ENCODE peak calls at places on chromosome 3, in six cellular contexts. K, E, U, T, M and L are unnamed samples.

GRCh38 chr3:152388631-152389030 is 119.9 kb downstream of the MBNL1 start:
- DNase-seq in E (no peak), M (no peak), T (peak; percentile 77), K (no peak), U (no peak), L (peak; percentile 86)

GRCh38 chr3:25107918-25108617 is 320.0 kb upstream of the RARB start:
- DNase-seq in K (no peak), E (no peak), M (no peak), T (peak; percentile 82), U (no peak), L (peak; percentile 56)

GRCh38 chr3:148556664-148557063 is 141.0 kb upstream of the AGTR1 start:
- DNase-seq in E (no peak), K (no peak), M (no peak), T (no peak), U (no peak), L (no peak)

GRCh38 chr3:139888561-139889140 is 46.3 kb upstream of the CLSTN2 start:
- DNase-seq in U (no peak), M (no peak), E (no peak), K (no peak), T (no peak), L (no peak)

GRCh38 chr3:126393563-126393962 is 1.1 kb upstream of the CFAP100 start:
- DNase-seq in U (no peak), M (no peak), K (no peak), T (no peak), E (no peak), L (no peak)

GRCh38 chr3:157494581-157495281 is 8.5 kb downstream of the VEPH1 start:
- DNase-seq in E (no peak), U (no peak), M (no peak), K (peak; percentile 17), T (no peak), L (peak; percentile 6)

GRCh38 chr3:133016838-133017309 is 21.3 kb upstream of the TMEM108 start:
- DNase-seq in K (no peak), M (no peak), U (no peak), E (no peak), T (no peak), L (no peak)

GRCh38 chr3:24502690-24503089 is 8.0 kb upstream of the THRB start:
- DNase-seq in T (peak; percentile 80), E (no peak), K (peak; percentile 56), U (no peak), M (no peak), L (peak; percentile 67)

GRCh38 chr3:11582123-11582968 is 61.4 kb downstream of the VGLL4 start:
- DNase-seq in T (peak; percentile 63), E (peak; percentile 59), U (no peak), K (peak; percentile 91), M (peak; percentile 15), L (peak; percentile 61)

GRCh38 chr3:53719796-53720195 is 126.4 kb downstream of the CHDH start:
- DNase-seq in U (no peak), T (no peak), M (no peak), E (no peak), K (no peak), L (no peak)

GRCh38 chr3:34212671-34213070 is 414.2 kb downstream of the PDCD6IP start:
- DNase-seq in M (no peak), K (peak; percentile 33), U (no peak), T (peak; percentile 3), E (no peak), L (peak; percentile 46)

GRCh38 chr3:167862104-167862785 is 126.7 kb downstream of the SERPINI1 start:
- DNase-seq in E (no peak), M (no peak), T (no peak), K (no peak), U (no peak), L (peak; percentile 65)

GRCh38 chr3:42515976-42516375 is 13.5 kb downstream of the VIPR1 start:
- DNase-seq in U (no peak), T (no peak), K (no peak), M (no peak), E (no peak), L (peak; percentile 78)

GRCh38 chr3:64650096-64650622 is 37.6 kb downstream of the ADAMTS9 start:
- DNase-seq in T (no peak), E (no peak), M (no peak), U (no peak), K (no peak), L (peak; percentile 21)

GRCh38 chr3:122609798-122610559 is 32.5 kb downstream of the PARP15 start:
- DNase-seq in E (peak; percentile 59), U (peak; percentile 19), K (peak; percentile 86), T (peak; percentile 85), M (peak; percentile 36), L (peak; percentile 84)

GRCh38 chr3:52397676-52398399 is 47.1 kb downstream of the SEMA3G start:
- DNase-seq in E (no peak), U (no peak), T (no peak), M (no peak), K (no peak), L (no peak)

GRCh38 chr3:54822206-54822605 is 105.7 kb downstream of the LRTM1 start:
- DNase-seq in T (peak; percentile 69), K (peak; percentile 55), M (no peak), E (no peak), U (no peak), L (peak; percentile 38)

GRCh38 chr3:158103131-158103955 is 2.9 kb downstream of the SHOX2 start:
- DNase-seq in K (peak; percentile 81), T (no peak), M (no peak), U (no peak), E (no peak), L (no peak)

GRCh38 chr3:152272771-152273242 is 4.1 kb downstream of the MBNL1 start:
- DNase-seq in K (peak; percentile 87), T (peak; percentile 65), M (no peak), U (no peak), E (no peak), L (peak; percentile 53)

GRCh38 chr3:50205719-50206276 is 727 bp downstream of the SLC38A3 start:
- DNase-seq in E (no peak), M (peak; percentile 42), T (no peak), U (no peak), K (no peak), L (peak; percentile 52)